ENCODE peak calls at places on chromosomes 1 and 21, in five cellular contexts. M is colonic mucosa, P is BJ, G is tibial nerve, A is dorsolateral prefrontal cortex. Y is an unnamed sample.

GRCh38 chr1:204564835-204565234 is 48.6 kb downstream of the MDM4 start:
- DNase-seq in A (no peak), M (no peak), G (no peak), P (no peak), Y (no peak)

GRCh38 chr1:175073633-175074032 is 6.0 kb downstream of the TNN start:
- DNase-seq in M (no peak), G (no peak), A (no peak), P (no peak), Y (no peak)

GRCh38 chr1:217343907-217344306 is 287.0 kb downstream of the GPATCH2 start:
- DNase-seq in A (no peak), G (no peak), P (no peak), M (no peak), Y (peak)

GRCh38 chr1:206506803-206507394 is 432 bp upstream of the RASSF5 start:
- DNase-seq in G (no peak), A (no peak), M (no peak), P (no peak), Y (no peak)

GRCh38 chr1:6037338-6037762 is 8.3 kb upstream of the KCNAB2 start:
- DNase-seq in M (no peak), A (no peak), G (no peak), P (no peak), Y (no peak)

GRCh38 chr1:153919879-153920852 is 2.6 kb downstream of the GATAD2B start:
- DNase-seq in P (no peak), G (no peak), A (no peak), M (no peak), Y (no peak)

GRCh38 chr1:202291961-202292712 is 49.6 kb downstream of the UBE2T start:
- DNase-seq in M (no peak), G (no peak), P (no peak), A (no peak), Y (no peak)

GRCh38 chr1:114719424-114719787 is 2.8 kb upstream of the NRAS start:
- DNase-seq in P (no peak), A (no peak), M (no peak), G (no peak), Y (no peak)

GRCh38 chr1:209412036-209412435 is 171.5 kb upstream of the CAMK1G start:
- DNase-seq in A (no peak), M (no peak), G (no peak), P (no peak), Y (no peak)

GRCh38 chr1:230548357-230548756 is 93.9 kb upstream of the COG2 start:
- DNase-seq in M (peak), G (no peak), P (no peak), A (no peak), Y (no peak)

GRCh38 chr1:228348708-228349467 is 57.7 kb downstream of the TRIM11 start:
- DNase-seq in M (no peak), A (no peak), G (no peak), P (no peak), Y (no peak)

GRCh38 chr1:87999852-88000251 is 671.2 kb downstream of the LMO4 start:
- DNase-seq in G (no peak), M (no peak), A (no peak), P (no peak), Y (no peak)

GRCh38 chr1:84755216-84755615 is 65.0 kb upstream of the SSX2IP start:
- DNase-seq in M (no peak), A (no peak), P (no peak), G (no peak), Y (no peak)

GRCh38 chr21:26116456-26117011 is 54.0 kb downstream of the APP start:
- DNase-seq in M (no peak), P (peak), A (no peak), G (no peak), Y (no peak)

GRCh38 chr1:235073968-235074334 is 54.7 kb downstream of the TOMM20 start:
- DNase-seq in M (peak), G (no peak), A (no peak), P (no peak), Y (no peak)

GRCh38 chr1:41538741-41539415 is 54.4 kb upstream of the EDN2 start:
- DNase-seq in P (no peak), G (no peak), M (no peak), A (peak), Y (no peak)

DNA sequence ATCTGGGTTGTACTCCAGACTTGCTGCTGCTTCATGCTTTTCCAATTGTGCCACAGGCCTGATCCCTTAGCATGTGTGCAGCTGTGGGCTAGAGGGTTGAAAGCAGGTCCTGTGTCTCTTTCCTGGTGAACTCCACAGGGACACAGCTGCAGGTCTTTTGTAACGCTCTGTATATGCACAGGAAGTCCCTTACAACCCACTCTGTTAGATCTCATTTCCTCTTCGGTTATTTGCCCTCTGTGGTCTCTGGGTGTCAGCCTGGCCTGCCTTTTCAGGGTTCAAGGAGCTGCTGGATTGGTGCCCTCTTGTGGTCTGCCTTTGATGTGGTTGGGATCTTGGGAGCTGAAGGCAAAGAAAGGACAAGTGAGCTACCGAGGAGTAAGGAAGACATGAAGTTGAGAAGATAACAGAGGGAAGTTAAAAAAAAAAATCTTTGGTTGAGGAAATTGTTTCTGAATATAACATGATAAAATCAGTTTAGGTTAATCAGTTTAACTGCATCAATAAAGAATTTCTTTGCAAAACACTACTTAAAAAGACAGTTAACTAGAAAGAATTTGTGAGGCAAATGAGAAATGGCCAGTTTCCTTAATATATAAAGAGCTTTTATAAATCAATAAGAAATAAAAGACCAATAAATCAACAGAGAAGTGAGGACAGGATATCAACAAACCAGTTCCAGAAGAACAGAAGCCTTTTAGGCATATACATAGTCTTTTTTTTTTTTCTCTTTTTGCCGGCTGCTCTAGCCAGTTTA is 44.1 kb downstream of the UCK2 start:
- DNase-seq in G (peak), A (no peak), M (peak), P (no peak), Y (no peak)
- TF ChIP-seq CTCF in G (no peak), A (peak), M (peak), P (peak), Y (peak)

DNA sequence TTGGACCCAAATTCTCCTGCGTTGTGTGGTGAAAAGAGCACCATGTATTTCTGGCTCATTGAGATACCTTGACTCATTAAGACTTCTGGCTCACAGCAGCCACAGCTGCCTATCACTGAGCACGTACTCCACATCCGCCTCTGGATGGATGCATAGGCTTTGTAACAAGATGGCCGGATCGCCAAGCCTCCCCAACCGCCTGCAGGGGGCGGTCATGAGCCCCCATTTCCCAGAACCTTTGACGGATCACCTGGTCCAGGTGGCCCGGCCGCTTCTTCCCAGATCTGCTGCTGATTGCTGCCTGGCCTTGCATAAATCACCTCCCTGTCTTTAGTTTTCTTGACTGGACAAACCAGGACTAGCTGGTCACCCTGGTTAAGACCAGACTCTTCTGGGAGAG is 156.5 kb upstream of the KLHDC7A start:
- DNase-seq in G (no peak), A (no peak), P (no peak), M (no peak), Y (no peak)
- TF ChIP-seq CTCF in G (no peak), A (no peak), P (no peak), M (no peak), Y (no peak)

GRCh38 chr21:35614412-35614901 is 445.9 kb downstream of the SETD4 start:
- DNase-seq in A (no peak), M (no peak), P (no peak), G (no peak), Y (no peak)

GRCh38 chr21:35619184-35619583 is 441.1 kb downstream of the SETD4 start:
- DNase-seq in M (no peak), A (no peak), G (no peak), P (no peak), Y (no peak)

GRCh38 chr21:35617491-35617890 is 442.8 kb downstream of the SETD4 start:
- DNase-seq in A (no peak), M (no peak), G (no peak), P (no peak), Y (no peak)

GRCh38 chr21:35615325-35615724 is 445.0 kb downstream of the SETD4 start:
- DNase-seq in A (no peak), P (no peak), M (no peak), G (no peak), Y (no peak)

GRCh38 chr21:35616090-35616489 is 444.2 kb downstream of the SETD4 start:
- DNase-seq in A (no peak), M (no peak), G (peak), P (peak), Y (peak)
- TF ChIP-seq CTCF in A (peak), M (no peak), G (peak), P (peak), Y (peak)

DNA sequence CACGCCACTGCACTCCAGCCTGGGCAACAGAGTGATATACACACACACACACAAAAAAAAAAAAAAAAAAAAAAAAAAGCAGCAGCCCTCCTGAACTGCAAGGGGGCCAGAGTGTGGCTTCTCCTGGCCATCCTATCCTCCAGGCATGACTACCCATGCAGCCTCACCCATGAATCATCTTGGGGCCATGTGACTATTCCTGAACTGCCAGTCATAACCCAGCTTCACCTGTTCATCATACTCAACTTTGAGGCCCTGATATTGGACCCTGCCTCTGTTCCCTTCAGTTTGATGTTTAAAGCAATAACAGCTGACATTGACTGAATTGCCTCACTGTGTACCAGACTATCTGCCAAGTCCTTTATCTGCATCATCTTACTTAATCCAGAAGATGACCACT is 2.8 kb upstream of the HPCAL4 start:
- DNase-seq in P (no peak), A (no peak), M (no peak), G (no peak), Y (no peak)
- TF ChIP-seq CTCF in P (no peak), A (no peak), M (no peak), G (no peak), Y (no peak)

GRCh38 chr1:163315773-163316374 is 5.9 kb upstream of the NUF2 start:
- DNase-seq in A (no peak), G (peak), M (peak), P (no peak), Y (no peak)

GRCh38 chr1:163320891-163321290 is 863 bp upstream of the NUF2 start:
- DNase-seq in P (no peak), A (no peak), G (no peak), M (no peak), Y (no peak)

DNA sequence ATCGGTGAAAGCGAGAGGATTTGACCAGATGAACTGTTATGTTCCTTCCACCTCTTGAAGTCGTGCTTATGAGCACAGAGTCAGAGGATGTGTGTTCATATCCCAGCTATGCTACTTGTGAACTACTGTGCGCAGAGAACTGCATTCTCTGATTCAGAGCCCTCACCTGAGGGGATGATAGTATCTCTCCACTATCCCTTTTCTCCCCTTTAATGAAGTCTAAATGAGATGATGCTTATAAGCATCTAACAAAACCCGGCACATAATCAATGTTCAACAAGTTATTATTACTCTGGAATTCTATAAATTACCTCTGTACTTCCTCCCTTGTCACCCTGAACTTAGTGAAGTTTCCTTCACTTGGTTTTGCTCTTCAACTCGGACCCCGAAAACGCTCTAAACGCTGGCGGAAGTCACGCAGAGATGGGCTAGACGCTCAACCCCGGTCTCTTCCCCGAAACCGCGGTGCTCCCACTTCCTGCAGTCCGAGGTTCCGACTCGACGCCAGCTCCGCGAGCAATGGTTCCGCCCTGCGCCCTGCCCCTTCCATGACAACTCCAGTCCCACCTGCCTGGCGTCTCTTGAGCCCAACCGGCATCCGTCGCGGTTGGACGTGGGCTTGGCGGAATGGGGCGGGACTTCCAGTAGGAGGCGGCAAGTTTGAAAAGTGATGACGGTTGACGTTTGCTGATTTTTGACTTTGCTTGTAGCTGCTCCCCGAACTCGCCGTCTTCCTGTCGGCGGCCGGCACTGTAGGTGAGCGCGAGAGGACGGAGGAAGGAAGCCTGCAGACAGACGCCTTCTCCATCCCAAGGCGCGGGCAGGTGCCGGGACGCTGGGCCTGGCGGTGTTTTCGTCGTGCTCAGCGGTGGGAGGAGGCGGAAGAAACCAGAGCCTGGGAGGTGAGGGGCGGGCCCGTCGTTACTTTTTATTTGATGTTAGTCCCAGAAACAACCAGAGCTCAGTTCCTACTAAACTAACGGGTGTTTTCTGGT is at the start of gene NUF2:
- DNase-seq in P (peak), M (peak), G (peak), A (peak), Y (peak)
- TF ChIP-seq CTCF in P (no peak), M (no peak), G (no peak), A (peak), Y (no peak)

GRCh38 chr1:169548312-169548711 is 38.0 kb downstream of the F5 start:
- DNase-seq in M (no peak), G (no peak), P (no peak), A (no peak), Y (no peak)

GRCh38 chr1:169545472-169545871 is 40.8 kb downstream of the F5 start:
- DNase-seq in A (no peak), M (no peak), P (no peak), G (no peak), Y (no peak)

GRCh38 chr1:169546087-169546995 is 39.9 kb downstream of the F5 start:
- DNase-seq in P (no peak), M (peak), G (peak), A (no peak), Y (no peak)

DNA sequence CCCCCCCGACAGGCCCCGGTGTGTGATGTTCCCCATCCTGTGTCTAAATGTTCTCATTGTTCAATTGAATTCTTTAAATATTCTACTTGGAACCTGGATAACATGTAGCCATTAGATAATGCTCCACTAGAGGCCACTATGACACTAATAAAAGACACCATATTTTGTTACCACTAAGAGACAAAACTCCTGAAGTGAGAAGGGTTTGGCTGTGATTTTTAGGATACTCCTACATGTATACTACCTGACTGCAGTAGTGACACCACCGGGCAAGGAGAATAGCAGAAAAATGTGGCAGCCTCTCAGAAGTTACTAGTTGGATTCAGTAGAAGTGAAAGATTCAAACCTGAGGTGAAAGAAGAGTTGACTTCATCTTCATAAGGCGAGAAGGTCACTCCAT is 36.0 kb downstream of the F5 start:
- DNase-seq in A (no peak), M (no peak), G (peak), P (no peak), Y (no peak)
- TF ChIP-seq CTCF in A (peak), M (peak), G (peak), P (peak), Y (peak)

GRCh38 chr1:181517181-181517875 is 34.0 kb downstream of the CACNA1E start:
- DNase-seq in G (no peak), M (no peak), A (no peak), P (no peak), Y (no peak)
- TF ChIP-seq CTCF in G (no peak), M (no peak), A (no peak), P (no peak), Y (no peak)

Y was measured in retinal pigment epithelial cell.